ENCODE peak calls at places on chromosomes 13 and 19, in four cellular contexts. P is HepG2, T is K562, H is GM12878. D is an unnamed sample.

GRCh38 chr19:34502582-34503545 is 21.3 kb downstream of the WTIP start:
- DNase-seq in T (no peak), P (no peak), H (no peak), D (peak)

GRCh38 chr13:23462815-23463559 is 29.5 kb upstream of the SACS start:
- DNase-seq in T (no peak), P (no peak), H (no peak), D (no peak)

GRCh38 chr13:80605007-80605406 is 264.1 kb upstream of the SPRY2 start:
- DNase-seq in H (no peak), P (no peak), T (no peak), D (no peak)

GRCh38 chr19:56155124-56155687 is 14.1 kb downstream of the ZNF444 start:
- DNase-seq in P (no peak), H (no peak), T (peak), D (peak)

GRCh38 chr19:11349171-11349570 is 2.9 kb downstream of the CCDC159 start:
- DNase-seq in P (no peak), H (no peak), T (no peak), D (no peak)

GRCh38 chr19:40457953-40458596 is 7.5 kb downstream of the BLVRB start:
- DNase-seq in P (no peak), T (no peak), H (no peak), D (no peak)

GRCh38 chr19:52670046-52670445 is 31.9 kb upstream of the ZNF83 start:
- DNase-seq in H (no peak), T (no peak), P (no peak), D (no peak)

GRCh38 chr13:112958127-112958989 is 10.7 kb upstream of the MCF2L start:
- DNase-seq in H (no peak), T (no peak), P (no peak), D (no peak)

GRCh38 chr13:23447927-23448326 is 14.4 kb upstream of the SACS start:
- DNase-seq in H (no peak), T (no peak), P (no peak), D (no peak)

GRCh38 chr13:32309812-32310706 is 5.1 kb downstream of the ZAR1L start:
- DNase-seq in P (peak), H (no peak), T (peak), D (no peak)

GRCh38 chr19:30003862-30004261 is 61.8 kb downstream of the URI1 start:
- DNase-seq in T (no peak), P (no peak), H (no peak), D (no peak)

GRCh38 chr19:11446652-11447301 is 11.3 kb downstream of the PRKCSH start:
- DNase-seq in H (no peak), P (no peak), T (peak), D (peak)

GRCh38 chr13:113946409-113947181 is 27.3 kb downstream of the C13orf46 start:
- DNase-seq in T (no peak), H (no peak), P (no peak), D (no peak)

GRCh38 chr19:14003279-14004051 is 2.7 kb downstream of the RFX1 start:
- DNase-seq in H (no peak), P (no peak), T (no peak), D (no peak)

GRCh38 chr13:38180100-38180499 is 169.6 kb upstream of the UFM1 start:
- DNase-seq in P (no peak), H (no peak), T (no peak), D (no peak)

GRCh38 chr13:46304546-46304945 is 82.5 kb downstream of the RUBCNL start:
- DNase-seq in H (no peak), T (no peak), P (no peak), D (no peak)

GRCh38 chr13:19622189-19622588 is 11.3 kb upstream of the MPHOSPH8 start:
- DNase-seq in H (no peak), P (no peak), T (no peak), D (no peak)

DNA sequence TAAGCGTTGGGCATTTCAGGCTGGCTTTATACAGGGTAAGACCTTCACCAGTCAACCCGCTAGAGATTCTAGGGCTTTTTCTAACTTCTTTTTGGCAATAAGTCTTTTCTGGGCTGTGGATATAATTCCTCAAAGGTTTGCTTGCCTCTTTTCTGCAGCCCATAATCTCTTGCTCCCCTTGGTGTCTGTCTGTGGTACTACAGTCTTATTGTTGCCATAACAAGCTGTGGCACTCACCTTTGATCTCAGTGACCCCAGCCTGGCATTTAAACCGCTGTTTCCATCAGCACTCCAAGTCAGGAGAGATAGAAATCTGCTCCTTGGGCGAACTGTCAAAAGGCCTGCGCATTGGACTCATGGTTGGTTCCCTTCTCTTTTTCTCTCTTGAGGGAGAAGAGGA is 14.5 kb upstream of the MPHOSPH8 start:
- DNase-seq in H (no peak), T (peak), P (peak), D (peak)
- TF ChIP-seq TCF7 in H (no peak), T (no peak), P (peak), D (no peak)

DNA sequence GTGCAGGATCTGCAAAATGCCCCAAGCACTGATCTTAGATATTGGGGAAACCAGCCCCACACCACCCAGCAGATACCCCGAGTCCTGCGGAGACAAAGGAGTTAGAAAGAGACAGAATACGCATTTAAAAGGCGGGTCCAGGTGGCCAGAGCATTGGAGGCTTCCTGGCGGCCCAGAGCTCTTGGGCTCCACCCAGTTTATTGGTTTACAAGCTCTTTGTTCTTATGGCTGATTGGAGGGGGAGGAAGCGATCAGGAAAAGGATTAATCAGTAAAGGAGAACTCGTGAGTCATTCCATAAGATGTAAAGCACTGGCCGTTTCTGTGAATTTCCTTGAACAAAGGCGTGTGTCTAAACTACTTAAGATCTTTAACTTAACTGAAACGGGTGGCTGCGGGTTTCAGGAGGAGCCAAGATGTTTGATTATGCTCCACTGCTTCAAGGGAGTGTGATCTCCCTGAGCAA is 926 bp downstream of the ZNF587 start:
- DNase-seq in H (no peak), T (peak), P (peak), D (peak)
- TF ChIP-seq ATF2 in H (no peak), T (no peak), P (no peak), D (no peak)

GRCh38 chr19:49814010-49814409 is 918 bp upstream of the FUZ start:
- DNase-seq in P (no peak), T (no peak), H (no peak), D (no peak)

GRCh38 chr19:49818691-49819331 is 722 bp downstream of the MED25 start:
- DNase-seq in H (no peak), T (peak), P (no peak), D (no peak)

GRCh38 chr19:49812997-49813861 is at the start of gene FUZ:
- DNase-seq in P (no peak), T (peak), H (peak), D (peak)

GRCh38 chr19:49817964-49818690 is at the start of gene MED25:
- DNase-seq in H (peak), P (peak), T (peak), D (peak)

GRCh38 chr19:49816616-49817015 is 1.5 kb upstream of the MED25 start:
- DNase-seq in H (no peak), T (no peak), P (no peak), D (no peak)
- TF ChIP-seq TCF7 in H (no peak), T (no peak), P (no peak), D (no peak)

DNA sequence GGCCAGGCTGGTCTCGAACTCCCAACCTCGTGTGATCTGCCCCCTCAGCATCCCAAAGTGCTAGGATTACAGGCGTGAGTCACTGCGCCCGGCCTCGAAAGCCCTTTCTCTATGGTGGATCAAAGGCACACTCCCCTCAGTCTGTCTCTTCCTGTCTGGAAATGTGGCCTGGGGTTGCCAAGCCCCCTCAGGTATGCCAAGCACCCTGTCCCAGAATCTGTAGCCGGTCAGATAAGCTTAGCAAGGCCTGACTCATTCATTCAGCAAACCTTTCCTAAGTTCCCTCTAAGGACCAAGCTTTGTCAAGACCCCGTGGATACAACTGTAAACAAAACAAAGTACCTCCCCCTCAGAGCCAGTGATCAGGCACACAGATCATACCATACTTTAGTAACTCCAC is 14.1 kb downstream of the NUCB1 start:
- DNase-seq in T (peak), P (no peak), H (no peak), D (no peak)
- TF ChIP-seq ATF2 in T (no peak), P (no peak), H (no peak), D (no peak)

GRCh38 chr13:31199849-31200635 is at the start of gene B3GLCT:
- DNase-seq in H (no peak), P (peak), T (peak), D (peak)

GRCh38 chr13:31198524-31198923 is 1.3 kb upstream of the B3GLCT start:
- DNase-seq in H (no peak), P (no peak), T (no peak), D (no peak)

GRCh38 chr13:31201341-31202024 is 1.7 kb downstream of the B3GLCT start:
- DNase-seq in H (no peak), P (no peak), T (no peak), D (no peak)

GRCh38 chr13:31199527-31199848 is 287 bp upstream of the B3GLCT start:
- DNase-seq in H (no peak), P (no peak), T (no peak), D (no peak)

DNA sequence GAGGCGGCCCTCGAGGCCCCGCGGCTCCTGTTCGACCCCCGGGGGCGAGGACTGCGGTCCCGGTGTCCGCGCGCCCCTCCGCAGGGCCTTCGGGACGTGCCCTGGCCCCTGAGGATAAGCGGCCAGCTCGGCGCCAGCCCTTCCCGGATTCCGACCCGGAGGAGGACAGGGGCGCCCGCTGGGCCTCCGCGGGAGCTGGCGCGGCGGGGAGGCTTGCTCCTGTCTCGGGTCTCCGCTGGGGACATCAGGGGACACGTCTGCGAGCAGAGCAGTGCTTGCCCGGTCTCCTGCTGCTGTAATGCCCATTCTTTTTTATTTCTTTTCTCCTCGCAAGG is 828 bp downstream of the B3GLCT start:
- DNase-seq in P (peak), H (no peak), T (no peak), D (peak)
- TF ChIP-seq TCF7 in P (no peak), H (no peak), T (no peak), D (no peak)

GRCh38 chr19:1248454-1249297 is at the start of gene MIDN:
- DNase-seq in P (peak), H (no peak), T (peak), D (peak)
- TF ChIP-seq ATF2 in P (peak), H (no peak), T (no peak), D (no peak)

DNA sequence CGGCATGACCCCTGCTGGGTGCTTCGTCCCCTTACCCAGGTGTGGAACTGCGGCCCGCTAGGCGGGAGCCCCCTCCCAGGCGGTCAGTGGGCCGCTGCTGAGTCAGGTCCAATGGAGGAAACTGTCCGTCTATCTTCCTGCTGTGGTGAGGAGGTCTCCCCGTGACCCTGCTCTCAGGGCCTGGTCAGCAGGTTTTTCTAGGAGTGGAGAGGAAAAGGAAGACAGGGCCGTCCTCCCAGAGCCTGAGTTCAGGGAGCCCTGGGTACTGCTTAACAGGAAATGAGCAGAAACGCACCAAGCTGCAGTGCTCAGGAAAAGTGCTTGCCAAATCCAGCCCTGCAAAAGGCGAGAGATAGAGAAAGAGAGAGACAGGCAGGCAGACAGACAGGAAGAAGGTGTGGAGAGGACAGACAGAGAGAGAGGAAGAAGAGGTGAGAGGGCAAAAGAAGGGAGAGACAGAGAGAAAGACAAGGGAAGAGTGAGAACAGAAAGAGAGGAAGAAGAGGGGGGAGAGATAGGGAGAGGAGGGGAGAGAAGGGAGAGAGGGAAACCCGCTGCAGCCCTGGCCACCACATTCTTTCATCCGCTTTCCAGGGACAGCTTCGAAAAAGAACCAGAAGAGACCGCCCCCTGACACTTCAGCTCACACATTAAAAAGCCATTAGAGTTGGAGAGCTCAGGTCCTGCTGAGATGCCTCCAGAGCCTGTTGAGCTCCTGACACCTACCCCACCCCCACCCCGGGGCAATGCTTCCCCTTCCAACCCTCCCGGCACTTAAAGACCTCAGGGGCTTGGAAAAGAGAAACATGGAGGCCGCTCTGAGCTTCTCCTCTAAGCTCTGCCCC is 10.1 kb downstream of the SH3GL1 start:
- DNase-seq in P (no peak), H (no peak), T (no peak), D (peak)
- TF ChIP-seq TCF7 in P (no peak), H (no peak), T (no peak), D (no peak)